ENCODE peak calls at places on chromosomes 16 and 17, in four cellular contexts. K is activated CD4-positive, alpha-beta T cell treated with anti-CD3 and anti-CD28 coated beads, Interleukin-2, amount 10 ng/mL, durations not matched to agents 7 days and 5 days; Q is left ventricle myocardium superior; Z is NCI-H774. L is an unnamed sample.

GRCh38 chr17:81685108-81685507 is 1.3 kb downstream of the HGS start:
- DNase-seq in Z (no peak), Q (no peak), K (no peak), L (no peak)

GRCh38 chr16:12535535-12536411 is 267.9 kb downstream of the CPPED1 start:
- DNase-seq in K (peak; percentile 64), Q (peak; percentile 13), Z (no peak), L (no peak)

GRCh38 chr16:22008215-22009142 is 568 bp downstream of the MOSMO start:
- DNase-seq in Z (no peak), K (peak; percentile 29), Q (peak; percentile 37), L (no peak)

GRCh38 chr17:49488612-49489011 is 6.5 kb upstream of the NGFR start:
- DNase-seq in Z (no peak), K (no peak), Q (no peak), L (no peak)

GRCh38 chr17:68600881-68601564 is at the start of gene FAM20A:
- DNase-seq in Z (peak; percentile 36), Q (peak; percentile 78), K (no peak), L (no peak)

GRCh38 chr17:79810138-79811027 is 13.5 kb upstream of the CBX8 start:
- DNase-seq in K (peak; percentile 79), Q (peak; percentile 84), Z (peak; percentile 94), L (no peak)

GRCh38 chr16:83998091-83998490 is 30.0 kb downstream of the NECAB2 start:
- DNase-seq in K (no peak), Z (no peak), Q (no peak), L (no peak)

GRCh38 chr16:31417916-31418315 is 10.2 kb downstream of the COX6A2 start:
- DNase-seq in Z (no peak), Q (no peak), K (no peak), L (no peak)

GRCh38 chr16:78770353-78771091 is 671.1 kb downstream of the WWOX start:
- DNase-seq in K (peak; percentile 69), Z (no peak), Q (peak; percentile 86), L (peak; percentile 77)

GRCh38 chr16:70706948-70707465 is 21.2 kb upstream of the MTSS2 start:
- DNase-seq in K (no peak), Z (no peak), Q (no peak), L (no peak)

GRCh38 chr17:56478836-56479447 is 114.6 kb upstream of the NOG start:
- DNase-seq in Q (no peak), Z (no peak), K (peak; percentile 30), L (no peak)

GRCh38 chr17:46758614-46759013 is 59.9 kb downstream of the WNT3 start:
- DNase-seq in K (no peak), Q (no peak), Z (no peak), L (no peak)

GRCh38 chr17:45432405-45433113 is at the start of gene ARHGAP27:
- DNase-seq in Z (no peak), K (peak; percentile 47), Q (peak; percentile 77), L (no peak)

GRCh38 chr17:45319239-45319703 is 2.5 kb upstream of the MAP3K14 start:
- DNase-seq in K (no peak), Z (no peak), Q (no peak), L (no peak)

GRCh38 chr17:6257339-6257738 is 177.6 kb downstream of the AIPL1 start:
- DNase-seq in K (no peak), Z (no peak), Q (no peak), L (no peak)

GRCh38 chr16:47213761-47214440 is 70.2 kb upstream of the NETO2 start:
- DNase-seq in K (no peak), Z (no peak), Q (no peak), L (no peak)

GRCh38 chr17:79811036-79811887 is 14.4 kb upstream of the CBX8 start:
- DNase-seq in Z (peak; percentile 54), Q (no peak), K (peak; percentile 31), L (no peak)

GRCh38 chr17:8153550-8153956 is 1.3 kb upstream of the PER1 start:
- DNase-seq in Q (peak; percentile 73), Z (no peak), K (no peak), L (peak; percentile 90)

GRCh38 chr17:42421479-42422332 is 1.4 kb downstream of the CAVIN1 start:
- DNase-seq in Z (no peak), K (no peak), Q (peak; percentile 79), L (peak; percentile 83)

GRCh38 chr17:42819939-42820535 is 4.0 kb downstream of the BECN1 start:
- DNase-seq in K (peak; percentile 73), Q (peak; percentile 65), Z (peak; percentile 74), L (peak; percentile 70)

GRCh38 chr17:57935833-57936807 is 19.1 kb downstream of the CUEDC1 start:
- DNase-seq in Z (no peak), Q (peak; percentile 84), K (no peak), L (no peak)

GRCh38 chr17:43769426-43769825 is 9.4 kb downstream of the DUSP3 start:
- DNase-seq in Z (no peak), K (no peak), Q (no peak), L (peak; percentile 72)

GRCh38 chr16:87740909-87741424 is 24.8 kb downstream of the KLHDC4 start:
- DNase-seq in K (no peak), Z (no peak), Q (peak; percentile 75), L (no peak)

GRCh38 chr17:48068491-48068961 is 20.4 kb downstream of the NFE2L1 start:
- DNase-seq in Q (no peak), Z (no peak), K (peak; percentile 17), L (no peak)

L was measured in coronary artery.